ENCODE peak calls at places on chromosome 21, in four cellular contexts. One of them, this sample, is unnamed. For H3K36me3 and H3K4me1, the result is how much of the 10 kb centered on the place peaks cover.

GRCh38 chr21:42417533-42417932 is 13.8 kb downstream of the UBASH3A start:
- DNase-seq in mucosa of descending colon: no peak
- DNase-seq in cardiac muscle cell: no peak
- DNase-seq in upper lobe of right lung: no peak
- DNase-seq in this sample: no peak

GRCh38 chr21:38768385-38769071 is 37.2 kb upstream of the ETS2 start:
- DNase-seq in mucosa of descending colon: no peak
- DNase-seq in cardiac muscle cell: peak
- DNase-seq in upper lobe of right lung: no peak
- DNase-seq in this sample: peak

GRCh38 chr21:20902511-20902910 is 95.7 kb upstream of the NCAM2 start:
- DNase-seq in mucosa of descending colon: no peak
- DNase-seq in cardiac muscle cell: no peak
- DNase-seq in upper lobe of right lung: no peak
- DNase-seq in this sample: no peak

GRCh38 chr21:41133896-41134522 is 34.0 kb upstream of the BACE2 start:
- DNase-seq in mucosa of descending colon: peak
- DNase-seq in cardiac muscle cell: peak
- DNase-seq in upper lobe of right lung: no peak
- DNase-seq in this sample: no peak

GRCh38 chr21:41767606-41768370 is 936 bp upstream of the RIPK4 start:
- DNase-seq in mucosa of descending colon: peak
- DNase-seq in cardiac muscle cell: no peak
- DNase-seq in upper lobe of right lung: no peak
- DNase-seq in this sample: no peak

GRCh38 chr21:43349644-43350043 is 77.3 kb downstream of the SIK1 start:
- DNase-seq in mucosa of descending colon: no peak
- DNase-seq in cardiac muscle cell: no peak
- DNase-seq in upper lobe of right lung: no peak
- DNase-seq in this sample: no peak

GRCh38 chr21:25307489-25307888 is 299.8 kb downstream of the MRPL39 start:
- DNase-seq in mucosa of descending colon: no peak
- DNase-seq in cardiac muscle cell: no peak
- DNase-seq in upper lobe of right lung: no peak
- DNase-seq in this sample: no peak

GRCh38 chr21:26557106-26557505 is 16.0 kb downstream of the CYYR1 start:
- DNase-seq in mucosa of descending colon: no peak
- DNase-seq in cardiac muscle cell: no peak
- DNase-seq in upper lobe of right lung: no peak
- DNase-seq in this sample: no peak

GRCh38 chr21:39022035-39022900 is 161.0 kb downstream of the PSMG1 start:
- DNase-seq in mucosa of descending colon: peak
- DNase-seq in cardiac muscle cell: no peak
- DNase-seq in upper lobe of right lung: no peak
- DNase-seq in this sample: no peak

GRCh38 chr21:38729745-38730401 is 75.9 kb upstream of the ETS2 start:
- DNase-seq in mucosa of descending colon: no peak
- DNase-seq in cardiac muscle cell: no peak
- DNase-seq in upper lobe of right lung: no peak
- DNase-seq in this sample: no peak

GRCh38 chr21:40840441-40840840 is 6.5 kb downstream of the DSCAM start:
- DNase-seq in mucosa of descending colon: no peak
- DNase-seq in cardiac muscle cell: no peak
- DNase-seq in upper lobe of right lung: no peak
- DNase-seq in this sample: no peak

GRCh38 chr21:33817663-33818433 is 97.8 kb downstream of the ATP5PO start:
- DNase-seq in mucosa of descending colon: no peak
- DNase-seq in cardiac muscle cell: peak
- DNase-seq in upper lobe of right lung: no peak
- DNase-seq in this sample: no peak
- H3K36me3 ChIP-seq in mucosa of descending colon: under half
- H3K36me3 ChIP-seq in cardiac muscle cell: under half
- H3K36me3 ChIP-seq in upper lobe of right lung: under half
- H3K36me3 ChIP-seq in this sample: under half

GRCh38 chr21:32612075-32612998 is at the start of gene CFAP298:
- DNase-seq in mucosa of descending colon: peak
- DNase-seq in cardiac muscle cell: peak
- DNase-seq in upper lobe of right lung: peak
- DNase-seq in this sample: peak

GRCh38 chr21:32611471-32611997 is 643 bp downstream of the CFAP298 start:
- DNase-seq in mucosa of descending colon: peak
- DNase-seq in cardiac muscle cell: peak
- DNase-seq in upper lobe of right lung: peak
- DNase-seq in this sample: peak

GRCh38 chr21:32612999-32613337 is 791 bp upstream of the CFAP298 start:
- DNase-seq in mucosa of descending colon: no peak
- DNase-seq in cardiac muscle cell: no peak
- DNase-seq in upper lobe of right lung: no peak
- DNase-seq in this sample: no peak

DNA sequence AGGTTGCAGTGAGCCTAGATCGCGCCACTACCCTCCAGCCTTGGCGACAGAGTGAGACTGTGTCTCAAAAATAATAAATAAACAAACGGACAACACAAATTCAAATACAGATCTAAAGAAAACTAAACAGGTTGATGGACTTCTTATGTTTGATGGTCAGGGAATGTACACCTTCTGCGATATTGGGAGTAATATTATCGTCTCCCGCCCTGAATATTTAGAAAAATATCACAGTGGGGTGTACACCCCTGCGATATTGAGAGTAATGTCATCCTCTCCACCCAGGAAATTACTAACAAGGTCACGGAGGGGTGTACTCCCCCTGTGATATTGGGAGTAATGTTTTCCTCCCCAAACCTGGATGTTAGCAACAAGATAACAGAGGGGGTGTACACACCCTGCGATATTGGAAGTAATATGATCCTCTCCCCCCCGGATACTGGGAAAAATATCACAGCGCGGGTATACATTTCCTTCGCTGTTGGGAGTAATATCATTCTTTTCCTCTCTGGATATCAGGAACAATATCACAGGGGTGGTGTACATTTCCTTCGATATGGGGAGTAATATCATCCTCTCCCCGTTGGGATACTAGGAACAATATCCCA is 1.4 kb upstream of the CFAP298 start:
- DNase-seq in mucosa of descending colon: no peak
- DNase-seq in cardiac muscle cell: no peak
- DNase-seq in upper lobe of right lung: no peak
- DNase-seq in this sample: no peak
- H3K4me1 ChIP-seq in mucosa of descending colon: under half
- H3K4me1 ChIP-seq in cardiac muscle cell: under half
- H3K4me1 ChIP-seq in upper lobe of right lung: under half
- H3K4me1 ChIP-seq in this sample: under half

GRCh38 chr21:19400223-19400770 is 996.7 kb upstream of the TMPRSS15 start:
- DNase-seq in mucosa of descending colon: no peak
- DNase-seq in cardiac muscle cell: no peak
- DNase-seq in upper lobe of right lung: no peak
- DNase-seq in this sample: no peak

GRCh38 chr21:19402870-19403269 is 999.3 kb upstream of the TMPRSS15 start:
- DNase-seq in mucosa of descending colon: no peak
- DNase-seq in cardiac muscle cell: no peak
- DNase-seq in upper lobe of right lung: no peak
- DNase-seq in this sample: no peak

GRCh38 chr21:19405326-19405725 is 1001.7 kb upstream of the TMPRSS15 start:
- DNase-seq in mucosa of descending colon: no peak
- DNase-seq in cardiac muscle cell: no peak
- DNase-seq in upper lobe of right lung: no peak
- DNase-seq in this sample: no peak
- H3K36me3 ChIP-seq in mucosa of descending colon: under half
- H3K36me3 ChIP-seq in cardiac muscle cell: under half
- H3K36me3 ChIP-seq in upper lobe of right lung: under half
- H3K36me3 ChIP-seq in this sample: under half

GRCh38 chr21:36704281-36704957 is 5.5 kb downstream of the SIM2 start:
- DNase-seq in mucosa of descending colon: no peak
- DNase-seq in cardiac muscle cell: no peak
- DNase-seq in upper lobe of right lung: no peak
- DNase-seq in this sample: no peak

GRCh38 chr21:36704958-36705678 is 6.2 kb downstream of the SIM2 start:
- DNase-seq in mucosa of descending colon: no peak
- DNase-seq in cardiac muscle cell: no peak
- DNase-seq in upper lobe of right lung: no peak
- DNase-seq in this sample: no peak

GRCh38 chr21:36702622-36702968 is 3.7 kb downstream of the SIM2 start:
- DNase-seq in mucosa of descending colon: no peak
- DNase-seq in cardiac muscle cell: no peak
- DNase-seq in upper lobe of right lung: no peak
- DNase-seq in this sample: no peak

GRCh38 chr21:36703123-36703522 is 4.2 kb downstream of the SIM2 start:
- DNase-seq in mucosa of descending colon: no peak
- DNase-seq in cardiac muscle cell: no peak
- DNase-seq in upper lobe of right lung: no peak
- DNase-seq in this sample: no peak

DNA sequence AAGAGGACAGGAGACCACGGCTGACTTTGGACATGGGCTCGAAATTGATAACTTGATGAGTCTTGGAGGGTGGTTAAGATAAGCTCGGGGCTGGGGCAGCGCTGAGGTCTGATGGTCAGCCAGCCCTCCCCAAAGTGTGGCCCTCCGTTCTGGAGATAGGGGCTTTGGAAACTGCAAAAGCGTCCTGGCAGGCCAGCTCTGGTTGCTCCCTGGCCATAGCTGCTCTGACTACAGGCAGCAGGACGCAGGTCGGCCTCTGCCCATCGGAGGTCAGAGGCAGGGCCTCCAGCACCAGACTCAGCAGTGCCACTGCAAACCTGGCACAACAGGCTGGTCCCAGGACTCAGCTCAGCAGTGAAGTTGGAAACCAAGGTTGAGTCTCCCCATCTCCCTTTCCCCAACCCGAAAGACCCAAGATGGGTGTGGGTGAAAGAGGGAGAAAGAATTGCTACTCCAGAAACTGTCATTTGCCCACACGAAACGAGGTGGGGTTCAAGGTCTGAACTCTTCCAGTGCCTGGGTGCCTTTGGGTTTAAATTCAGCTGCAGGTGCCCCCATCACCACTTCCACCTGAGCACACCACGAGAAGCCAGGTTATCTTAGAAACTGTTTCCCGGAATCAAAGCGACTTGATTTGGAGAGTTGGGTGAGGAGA is 4.8 kb downstream of the SIM2 start:
- DNase-seq in mucosa of descending colon: no peak
- DNase-seq in cardiac muscle cell: no peak
- DNase-seq in upper lobe of right lung: peak
- DNase-seq in this sample: no peak
- H3K4me1 ChIP-seq in mucosa of descending colon: under half
- H3K4me1 ChIP-seq in cardiac muscle cell: under half
- H3K4me1 ChIP-seq in upper lobe of right lung: under half
- H3K4me1 ChIP-seq in this sample: half or more